ENCODE peak calls at places on chromosomes 16 and 17, in five cellular contexts. N is EL, X is NCI-H774, Q is progenitor cell of endocrine pancreas, H is BE2C. F is an unnamed sample.

GRCh38 chr17:55264640-55265298 is at the start of gene HLF:
- DNase-seq in Q (peak; percentile 27), X (peak; percentile 93), N (peak; percentile 72), H (peak; percentile 85), F (peak; percentile 60)

GRCh38 chr17:78131172-78132085 is 858 bp downstream of the TMC8 start:
- DNase-seq in Q (no peak), H (peak; percentile 18), X (no peak), N (no peak), F (no peak)

GRCh38 chr17:79664925-79665738 is 54.3 kb upstream of the RBFOX3 start:
- DNase-seq in Q (peak; percentile 7), X (no peak), H (peak; percentile 40), N (no peak), F (no peak)

GRCh38 chr17:61635913-61636432 is 45.0 kb upstream of the NACA2 start:
- DNase-seq in X (peak; percentile 71), H (peak; percentile 69), Q (peak; percentile 16), N (peak; percentile 70), F (peak; percentile 57)

GRCh38 chr16:86635181-86635580 is 56.8 kb downstream of the FOXL1 start:
- DNase-seq in N (no peak), Q (no peak), H (peak; percentile 43), X (no peak), F (peak; percentile 47)

GRCh38 chr17:59154335-59154720 is 658 bp downstream of the SKA2 start:
- DNase-seq in N (peak; percentile 61), H (peak; percentile 62), Q (peak; percentile 16), X (peak; percentile 46), F (no peak)

GRCh38 chr16:57894390-57895080 is 76.4 kb downstream of the CNGB1 start:
- DNase-seq in H (no peak), N (no peak), Q (no peak), X (no peak), F (no peak)

GRCh38 chr17:72726936-72727335 is 365.6 kb downstream of the SLC39A11 start:
- DNase-seq in N (peak; percentile 8), H (no peak), X (peak; percentile 53), Q (no peak), F (peak; percentile 37)

GRCh38 chr17:75847595-75848522 is 3.7 kb upstream of the UNC13D start:
- DNase-seq in X (no peak), H (no peak), Q (no peak), N (no peak), F (no peak)

GRCh38 chr16:49698416-49698815 is 157.5 kb downstream of the ZNF423 start:
- DNase-seq in Q (no peak), X (no peak), H (peak; percentile 96), N (no peak), F (no peak)

GRCh38 chr16:50467943-50468748 is 80.0 kb upstream of the NKD1 start:
- DNase-seq in Q (peak; percentile 34), X (peak; percentile 50), N (no peak), H (peak; percentile 69), F (peak; percentile 24)

GRCh38 chr17:3859895-3860294 is 13.8 kb upstream of the NCBP3 start:
- DNase-seq in N (no peak), X (no peak), H (no peak), Q (no peak), F (no peak)

GRCh38 chr17:39529455-39529854 is 68.2 kb downstream of the CDK12 start:
- DNase-seq in N (no peak), H (no peak), Q (no peak), X (no peak), F (no peak)

GRCh38 chr17:74447628-74448159 is 15.8 kb downstream of the GPRC5C start:
- DNase-seq in H (no peak), Q (no peak), N (no peak), X (no peak), F (no peak)

GRCh38 chr16:11250786-11251524 is 5.0 kb downstream of the SOCS1 start:
- DNase-seq in N (no peak), Q (no peak), X (no peak), H (no peak), F (no peak)

GRCh38 chr16:23773339-23773738 is 18.5 kb downstream of the CHP2 start:
- DNase-seq in N (no peak), Q (no peak), H (no peak), X (no peak), F (no peak)

GRCh38 chr16:17206712-17207111 is 264.0 kb downstream of the XYLT1 start:
- DNase-seq in Q (no peak), N (no peak), X (no peak), H (no peak), F (no peak)

GRCh38 chr16:28544998-28545397 is 6.2 kb upstream of the NUPR1 start:
- DNase-seq in Q (no peak), H (no peak), N (no peak), X (no peak), F (no peak)

GRCh38 chr17:51097708-51098446 is 22.8 kb downstream of the SPAG9 start:
- DNase-seq in N (no peak), X (peak; percentile 40), Q (no peak), H (no peak), F (no peak)

GRCh38 chr16:87062569-87063442 is 254.4 kb downstream of the C16orf95 start:
- DNase-seq in H (peak; percentile 73), X (peak; percentile 30), N (peak; percentile 66), Q (peak; percentile 63), F (peak; percentile 80)

GRCh38 chr17:18854956-18855355 is 3.0 kb upstream of the PRPSAP2 start:
- DNase-seq in N (no peak), H (no peak), Q (no peak), X (no peak), F (no peak)

GRCh38 chr17:40356906-40357861 is 7.4 kb downstream of the GJD3 start:
- DNase-seq in X (no peak), H (no peak), Q (no peak), N (no peak), F (no peak)

GRCh38 chr16:72125635-72126428 is 32.2 kb downstream of the DHX38 start:
- DNase-seq in H (no peak), X (no peak), N (no peak), Q (no peak), F (no peak)

GRCh38 chr16:5446623-5447240 is 349.1 kb upstream of the EEF2KMT start:
- DNase-seq in X (no peak), Q (no peak), N (no peak), H (no peak), F (no peak)

GRCh38 chr16:89334050-89334449 is 116.5 kb downstream of the ZNF778 start:
- DNase-seq in H (no peak), N (no peak), X (no peak), Q (no peak), F (no peak)

GRCh38 chr16:27154573-27155521 is 48.5 kb upstream of the KDM8 start:
- DNase-seq in N (peak; percentile 25), Q (peak; percentile 50), H (peak; percentile 58), X (no peak), F (peak; percentile 26)

GRCh38 chr16:11303405-11304138 is 22.4 kb upstream of the PRM1 start:
- DNase-seq in N (no peak), H (peak; percentile 75), Q (no peak), X (peak; percentile 11), F (no peak)

GRCh38 chr17:75260679-75261335 is 599 bp downstream of the GGA3 start:
- DNase-seq in N (no peak), Q (no peak), H (no peak), X (no peak), F (no peak)

GRCh38 chr17:9531080-9531479 is 44.5 kb downstream of the STX8 start:
- DNase-seq in X (no peak), H (no peak), N (no peak), Q (no peak), F (no peak)

GRCh38 chr17:1221209-1221608 is 41.4 kb upstream of the ABR start:
- DNase-seq in X (no peak), Q (no peak), H (no peak), N (no peak), F (no peak)

GRCh38 chr16:77169650-77170236 is 21.2 kb upstream of the MON1B start:
- DNase-seq in N (peak; percentile 35), Q (peak; percentile 42), H (peak; percentile 72), X (peak; percentile 2), F (peak; percentile 12)

GRCh38 chr17:50609376-50610074 is 25.2 kb upstream of the ABCC3 start:
- DNase-seq in Q (no peak), N (no peak), X (no peak), H (no peak), F (no peak)

F was measured in astrocyte of the spinal cord.